ENCODE peak calls at places on chromosomes 11 and 22, in four cellular contexts. Q is iPS-NIHi11, D is KBM-7, W is B cell. Y is an unnamed sample.

GRCh38 chr11:67563354-67564114 is 20.1 kb upstream of the GSTP1 start:
- DNase-seq in Q (peak), D (no peak), W (no peak), Y (no peak)

GRCh38 chr22:49789289-49790141 is 38.2 kb downstream of the BRD1 start:
- DNase-seq in Q (no peak), D (peak), W (no peak), Y (peak)

GRCh38 chr11:124086447-124086846 is 28.8 kb upstream of the VWA5A start:
- DNase-seq in Q (peak), D (no peak), W (no peak), Y (no peak)

GRCh38 chr11:85953491-85954143 is 98.4 kb downstream of the CCDC83 start:
- DNase-seq in Q (no peak), D (no peak), W (no peak), Y (no peak)

GRCh38 chr22:45429921-45430775 is 16.7 kb downstream of the RIBC2 start:
- DNase-seq in Q (no peak), D (no peak), W (no peak), Y (no peak)

GRCh38 chr11:15775797-15776196 is 580.5 kb downstream of the SOX6 start:
- DNase-seq in Q (no peak), D (no peak), W (no peak), Y (no peak)

GRCh38 chr11:130358398-130358797 is 43.7 kb upstream of the ZBTB44 start:
- DNase-seq in Q (no peak), D (no peak), W (no peak), Y (no peak)

GRCh38 chr22:19442166-19442565 is 5.3 kb downstream of the C22orf39 start:
- DNase-seq in Q (no peak), D (no peak), W (no peak), Y (no peak)

GRCh38 chr22:17700778-17701177 is 62.2 kb downstream of the BCL2L13 start:
- DNase-seq in Q (no peak), D (no peak), W (no peak), Y (no peak)

GRCh38 chr11:27391336-27392015 is 28.5 kb upstream of the CCDC34 start:
- DNase-seq in Q (no peak), D (no peak), W (no peak), Y (no peak)

GRCh38 chr11:67364783-67365525 is 8.4 kb downstream of the CLCF1 start:
- DNase-seq in Q (no peak), D (no peak), W (no peak), Y (no peak)

GRCh38 chr11:67311051-67311555 is 7.8 kb downstream of the SSH3 start:
- DNase-seq in Q (no peak), D (no peak), W (no peak), Y (no peak)

Y was measured in NB4.